ENCODE peak calls at places on chromosomes 16 and 17, in five cellular contexts. One of them, this sample, is unnamed. For H3K36me3 and H3K9me3, the result is how much of the 10 kb centered on the place peaks cover.

GRCh38 chr17:32206816-32207215 is 58.8 kb upstream of the RHBDL3 start:
- DNase-seq in astrocyte: peak
- DNase-seq in spleen: no peak
- DNase-seq in adipocyte: peak
- DNase-seq in small intestine: no peak
- DNase-seq in this sample: no peak

GRCh38 chr16:4613636-4614570 is 785 bp downstream of the UBALD1 start:
- DNase-seq in small intestine: no peak
- DNase-seq in adipocyte: peak
- DNase-seq in spleen: peak
- DNase-seq in astrocyte: peak
- DNase-seq in this sample: peak

GRCh38 chr17:62033317-62033716 is 31.8 kb downstream of the MED13 start:
- DNase-seq in astrocyte: no peak
- DNase-seq in adipocyte: no peak
- DNase-seq in small intestine: no peak
- DNase-seq in spleen: no peak
- DNase-seq in this sample: no peak

GRCh38 chr16:75591001-75591852 is 25.0 kb downstream of the GABARAPL2 start:
- DNase-seq in small intestine: no peak
- DNase-seq in adipocyte: peak
- DNase-seq in astrocyte: peak
- DNase-seq in spleen: no peak
- DNase-seq in this sample: peak

GRCh38 chr17:32803544-32803943 is 73.4 kb downstream of the MYO1D start:
- DNase-seq in small intestine: no peak
- DNase-seq in spleen: no peak
- DNase-seq in astrocyte: no peak
- DNase-seq in adipocyte: peak
- DNase-seq in this sample: no peak

GRCh38 chr17:44608732-44609435 is 47.4 kb upstream of the MEIOC start:
- DNase-seq in small intestine: no peak
- DNase-seq in spleen: no peak
- DNase-seq in astrocyte: no peak
- DNase-seq in adipocyte: peak
- DNase-seq in this sample: peak

GRCh38 chr17:73286863-73287296 is 24.9 kb downstream of the CDC42EP4 start:
- DNase-seq in small intestine: no peak
- DNase-seq in spleen: no peak
- DNase-seq in adipocyte: no peak
- DNase-seq in astrocyte: peak
- DNase-seq in this sample: peak

GRCh38 chr17:596287-596686 is 118.4 kb downstream of the VPS53 start:
- DNase-seq in spleen: no peak
- DNase-seq in adipocyte: peak
- DNase-seq in small intestine: peak
- DNase-seq in astrocyte: no peak
- DNase-seq in this sample: no peak

GRCh38 chr17:42010898-42011516 is 6.2 kb downstream of the DNAJC7 start:
- DNase-seq in astrocyte: no peak
- DNase-seq in spleen: no peak
- DNase-seq in adipocyte: peak
- DNase-seq in small intestine: peak
- DNase-seq in this sample: peak

GRCh38 chr17:78107976-78108725 is 20.4 kb downstream of the TMC6 start:
- DNase-seq in adipocyte: no peak
- DNase-seq in small intestine: no peak
- DNase-seq in astrocyte: no peak
- DNase-seq in spleen: no peak
- DNase-seq in this sample: no peak

GRCh38 chr17:801660-802059 is 19.5 kb downstream of the MRM3 start:
- DNase-seq in spleen: no peak
- DNase-seq in small intestine: no peak
- DNase-seq in astrocyte: peak
- DNase-seq in adipocyte: no peak
- DNase-seq in this sample: peak

GRCh38 chr16:69494993-69495392 is 70.6 kb downstream of the CYB5B start:
- DNase-seq in small intestine: no peak
- DNase-seq in astrocyte: no peak
- DNase-seq in adipocyte: peak
- DNase-seq in spleen: no peak
- DNase-seq in this sample: no peak

GRCh38 chr17:78089557-78090281 is 38.8 kb downstream of the TMC6 start:
- DNase-seq in astrocyte: no peak
- DNase-seq in spleen: no peak
- DNase-seq in small intestine: peak
- DNase-seq in adipocyte: no peak
- DNase-seq in this sample: no peak

GRCh38 chr17:38453951-38454421 is 25.7 kb downstream of the ARHGAP23 start:
- DNase-seq in small intestine: no peak
- DNase-seq in spleen: no peak
- DNase-seq in astrocyte: peak
- DNase-seq in adipocyte: peak
- DNase-seq in this sample: peak

GRCh38 chr16:58843675-58844074 is 109.6 kb upstream of the GOT2 start:
- DNase-seq in astrocyte: peak
- DNase-seq in adipocyte: peak
- DNase-seq in small intestine: no peak
- DNase-seq in spleen: no peak
- DNase-seq in this sample: no peak

GRCh38 chr17:83150369-83151055 is 71.1 kb downstream of the METRNL start:
- DNase-seq in adipocyte: no peak
- DNase-seq in spleen: peak
- DNase-seq in astrocyte: no peak
- DNase-seq in small intestine: no peak
- DNase-seq in this sample: no peak

GRCh38 chr17:968812-969766 is 10.5 kb downstream of the NXN start:
- DNase-seq in adipocyte: peak
- DNase-seq in astrocyte: no peak
- DNase-seq in spleen: no peak
- DNase-seq in small intestine: no peak
- DNase-seq in this sample: no peak

GRCh38 chr17:74287203-74287602 is 13.2 kb downstream of the DNAI2 start:
- DNase-seq in spleen: no peak
- DNase-seq in small intestine: no peak
- DNase-seq in astrocyte: no peak
- DNase-seq in adipocyte: no peak
- DNase-seq in this sample: no peak

GRCh38 chr16:56708418-56708817 is 21.5 kb upstream of the NUP93 start:
- DNase-seq in adipocyte: no peak
- DNase-seq in small intestine: peak
- DNase-seq in spleen: no peak
- DNase-seq in astrocyte: no peak
- DNase-seq in this sample: no peak

GRCh38 chr17:62096401-62096670 is 31.3 kb upstream of the MED13 start:
- DNase-seq in adipocyte: no peak
- DNase-seq in small intestine: no peak
- DNase-seq in spleen: no peak
- DNase-seq in astrocyte: no peak
- DNase-seq in this sample: no peak

GRCh38 chr17:69501591-69502468 is 87.3 kb downstream of the MAP2K6 start:
- DNase-seq in adipocyte: peak
- DNase-seq in spleen: no peak
- DNase-seq in astrocyte: peak
- DNase-seq in small intestine: peak
- DNase-seq in this sample: peak

GRCh38 chr17:51860934-51861561 is 297.5 kb downstream of the CA10 start:
- DNase-seq in astrocyte: no peak
- DNase-seq in spleen: no peak
- DNase-seq in adipocyte: no peak
- DNase-seq in small intestine: peak
- DNase-seq in this sample: peak

GRCh38 chr16:4152267-4152666 is 36.0 kb upstream of the ADCY9 start:
- DNase-seq in small intestine: no peak
- DNase-seq in adipocyte: no peak
- DNase-seq in spleen: no peak
- DNase-seq in astrocyte: no peak
- DNase-seq in this sample: no peak

GRCh38 chr17:77882481-77883212 is 75.9 kb upstream of the TNRC6C start:
- DNase-seq in small intestine: peak
- DNase-seq in astrocyte: peak
- DNase-seq in spleen: peak
- DNase-seq in adipocyte: peak
- DNase-seq in this sample: no peak

GRCh38 chr17:4815043-4815675 is 8.2 kb downstream of the PLD2 start:
- DNase-seq in adipocyte: no peak
- DNase-seq in astrocyte: no peak
- DNase-seq in spleen: no peak
- DNase-seq in small intestine: no peak
- DNase-seq in this sample: no peak

GRCh38 chr16:69931631-69932030 is 19.5 kb upstream of the CLEC18A start:
- DNase-seq in small intestine: no peak
- DNase-seq in adipocyte: no peak
- DNase-seq in astrocyte: no peak
- DNase-seq in spleen: peak
- DNase-seq in this sample: no peak

GRCh38 chr17:76166906-76167305 is 25.9 kb upstream of the FOXJ1 start:
- DNase-seq in adipocyte: no peak
- DNase-seq in small intestine: no peak
- DNase-seq in spleen: no peak
- DNase-seq in astrocyte: no peak
- DNase-seq in this sample: no peak

GRCh38 chr16:78589331-78589730 is 489.9 kb downstream of the WWOX start:
- DNase-seq in astrocyte: no peak
- DNase-seq in spleen: no peak
- DNase-seq in adipocyte: no peak
- DNase-seq in small intestine: no peak
- DNase-seq in this sample: no peak

GRCh38 chr16:75616541-75617010 is 6.5 kb downstream of the ADAT1 start:
- DNase-seq in small intestine: no peak
- DNase-seq in astrocyte: no peak
- DNase-seq in spleen: no peak
- DNase-seq in adipocyte: no peak
- DNase-seq in this sample: no peak

GRCh38 chr16:30092373-30093010 is 768 bp upstream of the TBX6 start:
- DNase-seq in spleen: peak
- DNase-seq in astrocyte: peak
- DNase-seq in small intestine: peak
- DNase-seq in adipocyte: peak
- DNase-seq in this sample: peak

GRCh38 chr16:26454102-26454501 is 612.6 kb upstream of the C16orf82 start:
- DNase-seq in astrocyte: no peak
- DNase-seq in spleen: no peak
- DNase-seq in small intestine: no peak
- DNase-seq in adipocyte: no peak
- DNase-seq in this sample: no peak

GRCh38 chr17:52710363-52710901 is 551.9 kb upstream of the CA10 start:
- DNase-seq in spleen: no peak
- DNase-seq in adipocyte: no peak
- DNase-seq in astrocyte: no peak
- DNase-seq in small intestine: no peak
- DNase-seq in this sample: no peak

GRCh38 chr17:49595980-49596379 is 20.3 kb downstream of the NXPH3 start:
- DNase-seq in astrocyte: no peak
- DNase-seq in small intestine: peak
- DNase-seq in spleen: no peak
- DNase-seq in adipocyte: no peak
- DNase-seq in this sample: no peak

GRCh38 chr17:38584350-38584925 is 21.3 kb downstream of the SRCIN1 start:
- DNase-seq in astrocyte: no peak
- DNase-seq in adipocyte: peak
- DNase-seq in small intestine: peak
- DNase-seq in spleen: peak
- DNase-seq in this sample: peak

GRCh38 chr16:1430214-1430758 is 592 bp upstream of the PERCC1 start:
- DNase-seq in spleen: no peak
- DNase-seq in adipocyte: no peak
- DNase-seq in small intestine: no peak
- DNase-seq in astrocyte: no peak
- DNase-seq in this sample: no peak

GRCh38 chr17:3843935-3844516 is 2.0 kb downstream of the NCBP3 start:
- DNase-seq in spleen: peak
- DNase-seq in small intestine: peak
- DNase-seq in adipocyte: peak
- DNase-seq in astrocyte: no peak
- DNase-seq in this sample: no peak

GRCh38 chr17:51666971-51667721 is 406.8 kb downstream of the UTP18 start:
- DNase-seq in spleen: no peak
- DNase-seq in astrocyte: no peak
- DNase-seq in small intestine: no peak
- DNase-seq in adipocyte: no peak
- DNase-seq in this sample: no peak

GRCh38 chr16:71867934-71868333 is 16.0 kb downstream of the ZNF821 start:
- DNase-seq in astrocyte: no peak
- DNase-seq in small intestine: no peak
- DNase-seq in adipocyte: no peak
- DNase-seq in spleen: no peak
- DNase-seq in this sample: no peak
- H3K36me3 ChIP-seq in astrocyte: under half
- H3K36me3 ChIP-seq in small intestine: under half
- H3K36me3 ChIP-seq in adipocyte: under half
- H3K36me3 ChIP-seq in spleen: under half
- H3K36me3 ChIP-seq in this sample: under half

DNA sequence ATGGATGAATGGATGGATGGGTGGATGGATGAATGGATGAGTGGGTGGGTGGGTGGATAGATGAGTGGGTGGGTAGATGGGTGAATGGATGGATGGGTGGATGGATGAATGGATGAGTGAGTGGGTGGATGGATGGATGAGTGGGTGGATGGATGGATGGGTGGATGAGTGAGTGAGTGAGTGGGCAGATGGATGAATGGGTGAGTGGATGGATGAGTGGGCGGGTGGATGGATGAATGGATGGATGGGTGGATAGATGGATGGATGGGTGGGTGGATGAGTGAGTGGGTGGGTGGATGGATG is 6.4 kb upstream of the KATNB1 start:
- DNase-seq in astrocyte: no peak
- DNase-seq in spleen: peak
- DNase-seq in adipocyte: no peak
- DNase-seq in small intestine: no peak
- DNase-seq in this sample: no peak
- H3K4me3 ChIP-seq in astrocyte: no peak
- H3K4me3 ChIP-seq in spleen: no peak
- H3K4me3 ChIP-seq in adipocyte: no peak
- H3K4me3 ChIP-seq in small intestine: no peak
- H3K4me3 ChIP-seq in this sample: no peak

GRCh38 chr16:88285514-88285822 is 97.3 kb upstream of the ZNF469 start:
- DNase-seq in adipocyte: no peak
- DNase-seq in small intestine: no peak
- DNase-seq in astrocyte: no peak
- DNase-seq in spleen: no peak
- DNase-seq in this sample: no peak
- H3K9me3 ChIP-seq in adipocyte: under half
- H3K9me3 ChIP-seq in small intestine: under half
- H3K9me3 ChIP-seq in astrocyte: under half
- H3K9me3 ChIP-seq in spleen: under half
- H3K9me3 ChIP-seq in this sample: under half

GRCh38 chr17:16120937-16121336 is 94.4 kb downstream of the NCOR1 start:
- DNase-seq in adipocyte: no peak
- DNase-seq in astrocyte: no peak
- DNase-seq in spleen: no peak
- DNase-seq in small intestine: no peak
- DNase-seq in this sample: no peak

GRCh38 chr17:16121915-16122314 is 93.4 kb downstream of the NCOR1 start:
- DNase-seq in small intestine: no peak
- DNase-seq in spleen: no peak
- DNase-seq in astrocyte: no peak
- DNase-seq in adipocyte: no peak
- DNase-seq in this sample: no peak

GRCh38 chr17:16122697-16123434 is 92.5 kb downstream of the NCOR1 start:
- DNase-seq in astrocyte: no peak
- DNase-seq in spleen: no peak
- DNase-seq in small intestine: no peak
- DNase-seq in adipocyte: no peak
- DNase-seq in this sample: no peak

GRCh38 chr17:16117149-16117548 is 98.2 kb downstream of the NCOR1 start:
- DNase-seq in small intestine: no peak
- DNase-seq in astrocyte: no peak
- DNase-seq in spleen: no peak
- DNase-seq in adipocyte: no peak
- DNase-seq in this sample: no peak
- H3K36me3 ChIP-seq in small intestine: under half
- H3K36me3 ChIP-seq in astrocyte: under half
- H3K36me3 ChIP-seq in spleen: under half
- H3K36me3 ChIP-seq in adipocyte: half or more
- H3K36me3 ChIP-seq in this sample: under half